ENCODE peak calls at places on chromosome 4, in four cellular contexts. One of them, this sample, is unnamed. For H3K4me1 and H3K36me3, the result is how much of the 10 kb centered on the place peaks cover.

GRCh38 chr4:1399508-1400190 is 6.6 kb downstream of the NKX1-1 start:
- DNase-seq in body of pancreas: no peak
- DNase-seq in CD8-positive, alpha-beta T cell: no peak
- DNase-seq in endodermal cell: no peak
- DNase-seq in this sample: no peak

GRCh38 chr4:147160908-147161513 is 215.3 kb upstream of the TTC29 start:
- DNase-seq in body of pancreas: peak
- DNase-seq in CD8-positive, alpha-beta T cell: no peak
- DNase-seq in endodermal cell: peak
- DNase-seq in this sample: no peak

GRCh38 chr4:108527729-108528128 is 92.6 kb upstream of the RPL34 start:
- DNase-seq in endodermal cell: no peak
- DNase-seq in body of pancreas: no peak
- DNase-seq in CD8-positive, alpha-beta T cell: peak
- DNase-seq in this sample: no peak

GRCh38 chr4:7628432-7628831 is 193.7 kb upstream of the PSAPL1 start:
- DNase-seq in body of pancreas: no peak
- DNase-seq in CD8-positive, alpha-beta T cell: no peak
- DNase-seq in endodermal cell: no peak
- DNase-seq in this sample: no peak

GRCh38 chr4:2968381-2968780 is 5.0 kb downstream of the GRK4 start:
- DNase-seq in CD8-positive, alpha-beta T cell: no peak
- DNase-seq in body of pancreas: no peak
- DNase-seq in endodermal cell: no peak
- DNase-seq in this sample: no peak

GRCh38 chr4:85961887-85962286 is 398.0 kb downstream of the MAPK10 start:
- DNase-seq in CD8-positive, alpha-beta T cell: no peak
- DNase-seq in body of pancreas: no peak
- DNase-seq in endodermal cell: no peak
- DNase-seq in this sample: no peak

GRCh38 chr4:128452415-128452814 is 164.8 kb upstream of the PGRMC2 start:
- DNase-seq in CD8-positive, alpha-beta T cell: no peak
- DNase-seq in body of pancreas: no peak
- DNase-seq in endodermal cell: no peak
- DNase-seq in this sample: no peak

GRCh38 chr4:110049951-110050925 is 137.6 kb downstream of the EGF start:
- DNase-seq in CD8-positive, alpha-beta T cell: peak
- DNase-seq in body of pancreas: peak
- DNase-seq in endodermal cell: peak
- DNase-seq in this sample: peak

GRCh38 chr4:95506264-95506663 is 42.5 kb downstream of the UNC5C start:
- DNase-seq in endodermal cell: no peak
- DNase-seq in body of pancreas: no peak
- DNase-seq in CD8-positive, alpha-beta T cell: no peak
- DNase-seq in this sample: no peak

DNA sequence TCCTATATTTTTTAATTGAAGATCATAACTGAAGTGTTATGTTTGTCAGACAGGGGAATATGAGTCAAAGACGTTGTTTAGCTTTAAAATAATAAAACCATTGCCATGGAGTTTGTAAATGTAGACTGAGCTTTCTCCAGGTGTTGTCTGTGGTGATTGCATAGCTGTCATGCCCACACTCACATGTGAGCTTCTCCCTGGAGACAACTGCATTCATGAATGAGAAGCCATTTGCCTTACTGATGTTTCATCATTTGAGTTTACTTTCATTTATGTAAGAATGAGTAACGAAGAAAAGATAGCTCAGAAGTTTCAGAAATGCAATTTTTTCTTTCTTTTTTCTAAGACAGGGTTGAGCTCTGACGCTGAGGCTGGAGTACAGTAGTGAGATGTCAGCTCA is 339.1 kb downstream of the GALNTL6 start:
- DNase-seq in body of pancreas: no peak
- DNase-seq in CD8-positive, alpha-beta T cell: no peak
- DNase-seq in endodermal cell: no peak
- DNase-seq in this sample: no peak
- H3K4me3 ChIP-seq in body of pancreas: no peak
- H3K4me3 ChIP-seq in CD8-positive, alpha-beta T cell: no peak
- H3K4me3 ChIP-seq in endodermal cell: no peak
- H3K4me3 ChIP-seq in this sample: no peak

GRCh38 chr4:116005037-116005805 is 891.8 kb upstream of the NDST4 start:
- DNase-seq in endodermal cell: no peak
- DNase-seq in CD8-positive, alpha-beta T cell: no peak
- DNase-seq in body of pancreas: no peak
- DNase-seq in this sample: no peak
- H3K4me1 ChIP-seq in endodermal cell: under half
- H3K4me1 ChIP-seq in CD8-positive, alpha-beta T cell: under half
- H3K4me1 ChIP-seq in body of pancreas: under half
- H3K4me1 ChIP-seq in this sample: under half

GRCh38 chr4:186723207-186724047 is at the start of gene FAT1:
- DNase-seq in CD8-positive, alpha-beta T cell: no peak
- DNase-seq in body of pancreas: peak
- DNase-seq in endodermal cell: peak
- DNase-seq in this sample: no peak
- H3K36me3 ChIP-seq in CD8-positive, alpha-beta T cell: under half
- H3K36me3 ChIP-seq in body of pancreas: under half
- H3K36me3 ChIP-seq in endodermal cell: under half
- H3K36me3 ChIP-seq in this sample: under half

DNA sequence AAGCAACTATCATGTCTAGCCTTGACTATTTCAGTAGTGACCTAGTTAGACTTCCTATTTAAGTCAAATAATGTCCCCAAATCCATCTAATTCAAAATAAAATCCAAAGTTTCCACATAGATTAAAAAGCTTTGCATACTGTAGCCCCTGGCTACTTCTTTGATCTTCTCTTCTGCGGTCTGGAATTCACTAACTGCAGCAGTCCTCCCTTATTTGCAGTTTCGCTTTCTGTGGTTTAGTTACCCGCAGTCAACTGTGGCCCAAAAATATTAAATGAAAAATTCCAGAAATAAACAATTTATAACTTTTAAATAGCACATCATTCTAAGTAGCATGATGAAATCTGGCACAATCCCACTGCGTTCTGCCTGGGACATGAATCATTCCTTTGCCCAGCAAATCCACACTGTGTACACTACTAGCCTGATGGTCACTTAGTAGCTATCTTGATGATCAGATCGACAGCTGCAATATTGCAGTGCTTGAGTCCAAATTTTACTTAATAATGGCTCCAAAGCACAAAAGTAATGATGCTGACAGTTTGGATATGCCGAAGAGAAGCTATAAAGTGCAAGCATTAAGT is 86.7 kb upstream of the NPNT start:
- DNase-seq in body of pancreas: no peak
- DNase-seq in CD8-positive, alpha-beta T cell: no peak
- DNase-seq in endodermal cell: no peak
- DNase-seq in this sample: no peak
- H3K4me3 ChIP-seq in body of pancreas: no peak
- H3K4me3 ChIP-seq in CD8-positive, alpha-beta T cell: no peak
- H3K4me3 ChIP-seq in endodermal cell: no peak
- H3K4me3 ChIP-seq in this sample: no peak

This sample was measured in iPS DF 6.9.